ENCODE peak calls at places on chromosomes 12 and 14, in five cellular contexts. W is HepG2, L is A549, Z is H1, M is GM12878. I is an unnamed sample.

GRCh38 chr14:68248481-68249255 is 429.1 kb downstream of the RAD51B start:
- DNase-seq in W (peak; percentile 54), M (peak; percentile 89), L (peak; percentile 86), Z (peak; percentile 65), I (no peak)

GRCh38 chr12:114272071-114272470 is 133.9 kb downstream of the TBX5 start:
- DNase-seq in Z (no peak), W (no peak), M (no peak), L (no peak), I (no peak)

GRCh38 chr14:82414853-82415539 is 881.3 kb upstream of the SEL1L start:
- DNase-seq in M (no peak), L (no peak), Z (no peak), W (no peak), I (no peak)

GRCh38 chr14:90671382-90671781 is 144.8 kb downstream of the TTC7B start:
- DNase-seq in W (no peak), L (no peak), M (no peak), Z (no peak), I (no peak)

GRCh38 chr14:80926706-80927384 is 14.7 kb downstream of the CEP128 start:
- DNase-seq in L (no peak), W (no peak), Z (no peak), M (no peak), I (no peak)

GRCh38 chr12:65656904-65657351 is 167.4 kb upstream of the HMGA2 start:
- DNase-seq in L (peak; percentile 66), Z (no peak), M (no peak), W (no peak), I (peak; percentile 17)

GRCh38 chr12:109179927-109180326 is 63.5 kb downstream of the ACACB start:
- DNase-seq in W (no peak), Z (no peak), L (no peak), M (no peak), I (no peak)

GRCh38 chr12:106301611-106302321 is 767 bp upstream of the TCP11L2 start:
- DNase-seq in Z (peak; percentile 59), M (peak; percentile 53), L (peak; percentile 83), W (no peak), I (peak; percentile 74)

GRCh38 chr14:99800781-99801180 is 7.6 kb downstream of the EML1 start:
- DNase-seq in L (no peak), M (no peak), W (no peak), Z (no peak), I (no peak)

GRCh38 chr12:96883571-96883970 is 23.5 kb upstream of the NEDD1 start:
- DNase-seq in W (no peak), M (no peak), L (no peak), Z (no peak), I (no peak)

GRCh38 chr14:48967419-48967818 is 618.8 kb downstream of the RPS29 start:
- DNase-seq in Z (no peak), M (no peak), L (no peak), W (no peak), I (no peak)

GRCh38 chr12:132427999-132428871 is 61.7 kb upstream of the FBRSL1 start:
- DNase-seq in L (peak; percentile 51), W (peak; percentile 19), M (no peak), Z (no peak), I (no peak)

GRCh38 chr12:87427770-87428169 is 601.4 kb downstream of the C12orf50 start:
- DNase-seq in L (no peak), Z (no peak), M (no peak), W (no peak), I (no peak)

GRCh38 chr14:59055439-59056045 is 132.9 kb upstream of the DAAM1 start:
- DNase-seq in M (peak; percentile 7), Z (no peak), W (peak; percentile 21), L (peak; percentile 28), I (peak; percentile 32)

GRCh38 chr12:127149226-127149964 is 1117.6 kb upstream of the TMEM132C start:
- DNase-seq in M (no peak), L (no peak), W (no peak), Z (no peak), I (no peak)

GRCh38 chr12:122963928-122964240 is 2.4 kb downstream of the ABCB9 start:
- DNase-seq in Z (no peak), M (no peak), L (no peak), W (no peak), I (no peak)

GRCh38 chr14:45252356-45253069 is 489 bp downstream of the MIS18BP1 start:
- DNase-seq in W (no peak), Z (no peak), M (no peak), L (peak; percentile 38), I (peak; percentile 39)

GRCh38 chr12:8077207-8077606 is 4.9 kb upstream of the NECAP1 start:
- DNase-seq in Z (no peak), L (no peak), M (no peak), W (no peak), I (no peak)

GRCh38 chr14:67428501-67429031 is 16.6 kb upstream of the PLEK2 start:
- DNase-seq in L (peak; percentile 54), Z (no peak), W (peak; percentile 60), M (no peak), I (no peak)

GRCh38 chr12:132445884-132446471 is 44.0 kb upstream of the FBRSL1 start:
- DNase-seq in W (no peak), M (no peak), L (peak; percentile 100), Z (peak; percentile 77), I (peak; percentile 98)

GRCh38 chr14:64639340-64639821 is 64.8 kb upstream of the PLEKHG3 start:
- DNase-seq in Z (no peak), W (no peak), M (no peak), L (no peak), I (no peak)

GRCh38 chr14:100148837-100149731 is 10.4 kb downstream of the DEGS2 start:
- DNase-seq in Z (no peak), W (no peak), M (no peak), L (no peak), I (no peak)

GRCh38 chr12:92570056-92570753 is 132.6 kb upstream of the PLEKHG7 start:
- DNase-seq in M (peak; percentile 93), L (peak; percentile 88), Z (peak; percentile 63), W (peak; percentile 67), I (peak; percentile 84)
- TF ChIP-seq KDM1A in M (no peak), L (no peak), Z (no peak), W (no peak), I (no peak)

GRCh38 chr14:91870001-91870400 is 2.7 kb upstream of the TC2N start:
- DNase-seq in L (peak; percentile 15), Z (no peak), W (peak; percentile 5), M (no peak), I (no peak)
- TF ChIP-seq KDM1A in L (no peak), Z (no peak), W (no peak), M (no peak), I (no peak)

GRCh38 chr12:49503674-49504180 is 35.1 kb upstream of the KCNH3 start:
- DNase-seq in W (no peak), Z (no peak), M (no peak), L (peak; percentile 88), I (no peak)
- TF ChIP-seq KDM1A in W (no peak), Z (no peak), M (no peak), L (no peak), I (no peak)

GRCh38 chr14:103552011-103552797 is 10.3 kb downstream of the BAG5 start:
- DNase-seq in M (no peak), W (no peak), Z (no peak), L (no peak), I (no peak)

GRCh38 chr14:103550451-103551337 is 11.8 kb downstream of the BAG5 start:
- DNase-seq in W (no peak), Z (no peak), M (no peak), L (no peak), I (no peak)

GRCh38 chr14:103549361-103550311 is 12.8 kb downstream of the BAG5 start:
- DNase-seq in W (peak; percentile 89), L (no peak), Z (no peak), M (no peak), I (no peak)

GRCh38 chr14:103552811-103553210 is 9.6 kb downstream of the BAG5 start:
- DNase-seq in M (no peak), W (no peak), L (no peak), Z (no peak), I (no peak)

GRCh38 chr14:103551338-103551762 is 11.1 kb downstream of the BAG5 start:
- DNase-seq in Z (no peak), M (no peak), W (no peak), L (no peak), I (no peak)
- TF ChIP-seq KDM1A in Z (no peak), M (no peak), W (no peak), L (no peak), I (no peak)

GRCh38 chr12:76568130-76568529 is 8.6 kb upstream of the OSBPL8 start:
- DNase-seq in L (no peak), M (no peak), W (no peak), Z (no peak), I (no peak)

GRCh38 chr12:76571256-76571655 is 11.7 kb upstream of the OSBPL8 start:
- DNase-seq in W (no peak), L (no peak), M (no peak), Z (no peak), I (no peak)

GRCh38 chr12:76573840-76574373 is 14.3 kb upstream of the OSBPL8 start:
- DNase-seq in W (no peak), L (no peak), Z (no peak), M (no peak), I (no peak)

GRCh38 chr12:76568888-76569551 is 9.4 kb upstream of the OSBPL8 start:
- DNase-seq in M (no peak), W (no peak), Z (no peak), L (no peak), I (no peak)

DNA sequence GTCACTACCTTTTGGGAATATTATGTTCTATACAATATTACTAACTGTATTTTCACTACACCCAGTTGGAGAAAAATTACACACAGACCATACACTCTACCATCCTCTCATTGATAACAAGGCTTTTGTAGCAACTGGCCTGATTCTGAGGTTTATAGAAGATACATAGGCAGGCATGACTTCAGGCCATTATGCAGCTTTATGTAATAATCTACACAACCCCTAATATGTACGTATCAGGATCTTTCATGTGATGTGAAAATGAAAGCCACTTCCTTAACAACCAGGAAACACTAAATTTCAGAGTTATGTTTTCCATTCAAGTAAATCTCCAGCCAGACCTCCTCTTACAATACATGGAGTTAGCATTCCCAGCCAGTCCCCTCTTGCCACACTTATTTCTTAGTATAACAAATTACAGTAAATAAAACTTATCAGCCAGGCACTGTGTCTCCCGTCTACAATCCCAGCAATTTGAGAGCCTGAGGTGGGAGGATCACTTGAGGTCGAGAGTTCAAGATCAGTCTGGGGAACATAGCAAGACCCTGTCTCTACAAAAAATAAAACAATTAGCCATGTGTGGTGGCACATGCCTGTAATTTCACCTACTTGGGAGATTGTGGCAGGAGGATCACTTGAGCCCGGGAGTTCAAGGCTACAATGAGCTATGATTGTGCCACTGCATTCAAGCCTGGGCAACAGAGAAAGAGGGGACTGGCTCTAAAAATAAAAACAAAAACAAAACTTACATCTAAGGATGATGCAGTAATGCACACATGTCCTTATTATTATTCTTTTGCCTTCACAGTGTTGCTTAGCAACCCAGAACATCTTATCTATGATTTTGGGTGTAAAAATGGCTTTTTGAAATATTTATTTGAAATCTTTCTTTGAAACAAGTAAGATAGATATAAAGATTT is 10.4 kb upstream of the OSBPL8 start:
- DNase-seq in L (no peak), W (no peak), M (no peak), Z (no peak), I (no peak)
- TF ChIP-seq KDM1A in L (no peak), W (no peak), M (no peak), Z (no peak), I (no peak)

GRCh38 chr12:104339663-104340062 is 36.1 kb downstream of the EID3 start:
- DNase-seq in W (no peak), L (peak; percentile 57), Z (no peak), M (no peak), I (no peak)
- TF ChIP-seq KDM1A in W (no peak), L (no peak), Z (no peak), M (no peak), I (no peak)

GRCh38 chr12:67944093-67944492 is 45.2 kb upstream of the IFNG-AS1 start:
- DNase-seq in L (no peak), W (no peak), Z (no peak), M (no peak), I (no peak)
- TF ChIP-seq KDM1A in L (no peak), W (no peak), Z (no peak), M (no peak), I (no peak)

I was measured in K562.